ENCODE peak calls at places on chromosomes 4 and X, in ten cellular contexts. N is bronchial epithelial cell, G is nephron progenitor cell, M is MM.1S, C is AG09309, Q is esophagus muscularis mucosa, R is fibroblast of the aortic adventitia, E is breast epithelium, S is RWPE1, P is progenitor cell of endocrine pancreas. D is an unnamed sample.

GRCh38 chr4:80006935-80007744 is 65.9 kb downstream of the ANTXR2 start:
- DNase-seq in C (no peak), R (peak), Q (no peak), P (no peak), E (no peak), M (peak), S (no peak), G (no peak), N (peak), D (no peak)

GRCh38 chr4:82780398-82781231 is 18.0 kb downstream of the SCD5 start:
- DNase-seq in Q (no peak), C (no peak), M (no peak), P (no peak), S (no peak), R (peak), G (no peak), N (peak), E (peak), D (no peak)

GRCh38 chrX:100263650-100264049 is 146.4 kb downstream of the PCDH19 start:
- DNase-seq in S (no peak), M (no peak), P (no peak), N (peak), G (no peak), C (no peak), E (no peak), Q (no peak), R (no peak), D (no peak)

GRCh38 chrX:17580529-17581155 is 156.7 kb upstream of the SCML1 start:
- DNase-seq in G (no peak), E (no peak), P (no peak), R (peak), M (no peak), C (peak), N (no peak), S (no peak), Q (no peak), D (no peak)

GRCh38 chrX:40104649-40105015 is 6.9 kb upstream of the BCOR start:
- DNase-seq in Q (no peak), G (no peak), S (no peak), M (peak), R (peak), N (no peak), C (no peak), E (no peak), P (no peak), D (peak)

GRCh38 chrX:55342533-55343501 is 78.1 kb upstream of the PAGE3 start:
- DNase-seq in S (peak), M (peak), P (no peak), E (no peak), G (no peak), Q (no peak), R (peak), N (peak), C (no peak), D (peak)

GRCh38 chrX:68365356-68365755 is 67.9 kb downstream of the OPHN1 start:
- DNase-seq in G (no peak), R (no peak), P (no peak), M (no peak), E (no peak), S (no peak), Q (no peak), N (no peak), C (no peak), D (no peak)

GRCh38 chr4:8442596-8443358 is 2.2 kb downstream of the TRMT44 start:
- DNase-seq in S (no peak), M (no peak), P (no peak), C (no peak), Q (no peak), R (no peak), E (no peak), N (no peak), G (no peak), D (no peak)

GRCh38 chr4:8592366-8593267 is at the start of gene CPZ:
- DNase-seq in S (no peak), P (no peak), R (peak), E (no peak), Q (no peak), C (no peak), M (no peak), N (no peak), G (peak), D (no peak)

GRCh38 chr4:74670583-74670982 is 123.7 kb downstream of the BTC start:
- DNase-seq in R (no peak), Q (no peak), N (no peak), P (no peak), C (no peak), G (no peak), E (no peak), S (no peak), M (no peak), D (no peak)

GRCh38 chrX:108171671-108172070 is 80.1 kb downstream of the ATG4A start:
- DNase-seq in N (no peak), E (no peak), S (no peak), Q (no peak), R (no peak), C (no peak), P (no peak), G (no peak), M (no peak), D (no peak)

GRCh38 chr4:8472166-8472688 is 31.6 kb downstream of the TRMT44 start:
- DNase-seq in N (no peak), E (no peak), P (no peak), Q (no peak), S (no peak), G (peak), M (no peak), R (no peak), C (no peak), D (no peak)

GRCh38 chrX:106707771-106708454 is 18.6 kb upstream of the RNF128 start:
- DNase-seq in C (peak), S (peak), P (no peak), G (no peak), R (peak), Q (no peak), E (no peak), N (peak), M (no peak), D (no peak)

GRCh38 chr4:168440442-168441264 is 39.6 kb downstream of the DDX60L start:
- DNase-seq in S (peak), E (no peak), P (no peak), N (peak), C (peak), R (peak), G (no peak), M (no peak), Q (no peak), D (peak)

GRCh38 chrX:54495814-54496516 is at the start of gene FGD1:
- DNase-seq in Q (peak), R (peak), N (peak), M (peak), P (peak), G (peak), C (no peak), S (peak), E (peak), D (peak)

GRCh38 chrX:30713061-30713525 is 59.9 kb downstream of the GK start:
- DNase-seq in C (peak), R (peak), N (peak), M (peak), S (peak), Q (no peak), G (peak), E (no peak), P (peak), D (peak)

GRCh38 chr4:90745176-90745575 is 618.0 kb downstream of the CCSER1 start:
- DNase-seq in C (no peak), P (no peak), E (no peak), R (no peak), M (no peak), Q (no peak), N (peak), G (no peak), S (peak), D (no peak)

GRCh38 chr4:11894976-11895375 is 466.3 kb upstream of the HS3ST1 start:
- DNase-seq in R (peak), P (no peak), M (no peak), G (no peak), N (no peak), C (no peak), S (no peak), Q (no peak), E (no peak), D (no peak)

GRCh38 chr4:7353046-7353790 is 81.5 kb downstream of the PSAPL1 start:
- DNase-seq in R (no peak), E (no peak), M (no peak), G (no peak), Q (no peak), S (no peak), P (no peak), C (no peak), N (no peak), D (no peak)

GRCh38 chr4:168600796-168601583 is 104.1 kb downstream of the PALLD start:
- DNase-seq in Q (no peak), S (peak), R (no peak), C (no peak), E (no peak), N (peak), M (no peak), G (no peak), P (no peak), D (no peak)

GRCh38 chr4:53592686-53593641 is 1.7 kb upstream of the LNX1 start:
- DNase-seq in M (no peak), G (peak), P (peak), Q (no peak), R (no peak), E (peak), C (no peak), N (peak), S (peak), D (no peak)

GRCh38 chr4:76687730-76688441 is 210.1 kb downstream of the SOWAHB start:
- DNase-seq in N (no peak), P (no peak), E (no peak), C (no peak), R (no peak), G (peak), S (no peak), M (peak), Q (no peak), D (no peak)

GRCh38 chr4:156638925-156639605 is 332.5 kb downstream of the PDGFC start:
- DNase-seq in N (peak), Q (no peak), P (no peak), C (no peak), G (no peak), M (no peak), S (no peak), E (no peak), R (peak), D (no peak)

GRCh38 chr4:68963389-68963788 is 11.8 kb upstream of the UGT2A3 start:
- DNase-seq in S (no peak), C (no peak), N (no peak), E (no peak), G (no peak), Q (no peak), R (peak), M (no peak), P (no peak), D (no peak)

GRCh38 chr4:157217708-157218107 is 2.8 kb upstream of the GRIA2 start:
- DNase-seq in P (no peak), M (peak), S (no peak), Q (no peak), G (no peak), C (no peak), R (peak), E (no peak), N (peak), D (no peak)

GRCh38 chr4:3196670-3197359 is 52.1 kb upstream of the MSANTD1 start:
- DNase-seq in S (no peak), E (no peak), Q (no peak), R (no peak), M (no peak), G (no peak), C (no peak), P (no peak), N (no peak), D (no peak)

GRCh38 chr4:92501456-92501855 is 197.7 kb downstream of the GRID2 start:
- DNase-seq in C (no peak), N (peak), E (no peak), R (no peak), P (no peak), Q (no peak), G (no peak), S (no peak), M (no peak), D (no peak)

GRCh38 chrX:105495376-105495775 is 274.9 kb upstream of the TEX13A start:
- DNase-seq in S (no peak), N (peak), Q (no peak), C (no peak), E (no peak), R (no peak), P (no peak), G (no peak), M (no peak), D (no peak)

GRCh38 chrX:54492340-54492739 is 3.7 kb downstream of the FGD1 start:
- DNase-seq in P (no peak), R (peak), C (no peak), N (peak), E (no peak), S (peak), Q (no peak), M (no peak), G (no peak), D (no peak)

GRCh38 chr4:150619032-150619431 is 37.1 kb downstream of the MAB21L2 start:
- DNase-seq in M (peak), S (no peak), G (no peak), E (no peak), Q (no peak), R (peak), P (no peak), N (no peak), C (no peak), D (no peak)

GRCh38 chr4:147182041-147182440 is 236.4 kb upstream of the TTC29 start:
- DNase-seq in R (no peak), S (no peak), C (no peak), M (no peak), Q (no peak), E (no peak), N (no peak), P (no peak), G (no peak), D (no peak)

GRCh38 chrX:15930585-15930984 is 76.0 kb upstream of the AP1S2 start:
- DNase-seq in Q (no peak), S (peak), M (no peak), C (peak), G (no peak), R (peak), E (no peak), N (peak), P (no peak), D (peak)
- TF ChIP-seq CTCF in Q (no peak), S (no peak), M (no peak), C (peak), G (no peak), R (peak), E (no peak), N (peak), P (peak), D (no peak)

DNA sequence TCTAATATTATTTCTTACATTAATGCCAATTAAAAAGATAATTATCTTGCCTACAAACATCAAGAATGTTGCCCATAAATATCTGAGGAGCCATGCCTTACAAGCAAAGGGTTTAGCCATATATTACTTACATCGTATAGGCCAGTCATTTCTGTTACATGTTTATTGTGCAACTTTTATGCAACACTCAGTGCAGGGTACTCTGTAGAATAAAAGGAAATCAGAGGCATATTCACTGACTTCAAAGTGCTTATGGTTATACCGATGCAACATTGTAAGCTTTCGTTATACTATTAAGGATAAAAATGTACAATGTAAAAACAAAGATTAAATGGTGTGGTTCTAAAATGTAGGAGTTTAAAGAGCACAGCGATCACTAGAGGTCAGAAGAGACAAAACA is 315.9 kb downstream of the PCDH10 start:
- DNase-seq in E (no peak), R (no peak), P (no peak), N (no peak), S (no peak), C (no peak), M (no peak), G (no peak), Q (no peak), D (no peak)
- TF ChIP-seq CTCF in E (no peak), R (no peak), P (no peak), N (no peak), S (no peak), C (no peak), M (no peak), G (no peak), Q (no peak), D (no peak)

GRCh38 chr4:133594246-133595207 is 445.4 kb downstream of the PCDH10 start:
- DNase-seq in G (no peak), N (peak), P (no peak), S (peak), Q (no peak), R (no peak), C (no peak), E (no peak), M (no peak), D (no peak)
- TF ChIP-seq CTCF in G (no peak), N (no peak), P (no peak), S (no peak), Q (no peak), R (no peak), C (no peak), E (no peak), M (no peak), D (no peak)

DNA sequence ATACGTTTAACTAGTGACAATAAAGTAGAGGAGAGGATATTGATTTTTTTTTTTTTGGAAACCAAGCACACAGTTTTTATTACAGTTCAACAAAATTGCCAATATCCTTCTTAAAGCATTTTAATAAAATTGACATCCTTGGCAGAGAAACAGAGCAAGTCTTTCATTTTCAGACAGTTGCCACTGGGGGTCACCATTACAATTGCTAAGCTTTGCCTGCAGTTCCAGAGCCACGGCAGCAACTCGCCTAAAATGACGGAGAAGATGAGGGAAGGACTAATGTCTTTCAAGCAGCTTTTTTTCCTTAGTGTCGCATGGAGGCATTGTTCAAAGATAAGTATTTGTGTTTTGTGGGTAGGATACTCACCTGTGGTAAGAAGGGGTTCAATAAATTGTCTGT is 507.8 kb upstream of the ARX start:
- DNase-seq in E (no peak), R (peak), C (no peak), P (no peak), N (peak), G (peak), M (no peak), S (peak), Q (no peak), D (peak)
- TF ChIP-seq CTCF in E (no peak), R (peak), C (no peak), P (peak), N (no peak), G (peak), M (no peak), S (no peak), Q (no peak), D (no peak)

GRCh38 chr4:151961456-151961855 is 200.6 kb upstream of the GATB start:
- DNase-seq in G (no peak), N (no peak), M (no peak), P (no peak), C (no peak), R (no peak), E (no peak), S (no peak), Q (no peak), D (no peak)

GRCh38 chr4:151955721-151956340 is 195.0 kb upstream of the GATB start:
- DNase-seq in R (peak), Q (no peak), M (no peak), S (no peak), C (no peak), E (no peak), N (no peak), G (no peak), P (no peak), D (no peak)

GRCh38 chr4:151960449-151961246 is 199.8 kb upstream of the GATB start:
- DNase-seq in R (no peak), G (no peak), S (no peak), M (no peak), P (no peak), C (no peak), N (no peak), Q (no peak), E (no peak), D (no peak)

GRCh38 chr4:151953286-151953685 is 192.5 kb upstream of the GATB start:
- DNase-seq in R (no peak), Q (no peak), C (no peak), M (no peak), P (no peak), G (no peak), N (no peak), S (no peak), E (no peak), D (no peak)

DNA sequence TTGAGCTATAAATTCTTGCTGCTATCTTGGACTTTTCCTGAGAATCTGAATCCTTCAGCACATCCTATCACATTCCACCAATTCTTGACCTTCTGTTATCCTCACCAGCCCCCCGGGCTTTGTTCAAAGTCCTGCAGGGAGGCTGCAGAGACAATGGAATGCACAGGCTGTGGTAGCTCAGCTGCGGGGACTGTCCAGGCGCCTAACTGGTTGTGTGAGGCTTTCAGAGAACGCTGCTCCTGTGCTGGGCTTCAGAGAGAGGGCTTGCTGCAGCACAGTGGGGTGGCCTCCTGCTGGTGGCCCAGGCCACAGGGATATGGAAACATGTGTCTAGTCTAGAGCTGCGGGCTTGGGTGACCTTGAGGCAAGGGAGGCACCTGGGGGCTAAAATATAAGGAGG is 196.4 kb upstream of the GATB start:
- DNase-seq in P (peak), E (no peak), S (no peak), C (no peak), R (peak), N (no peak), G (peak), Q (no peak), M (no peak), D (no peak)
- TF ChIP-seq CTCF in P (peak), E (no peak), S (no peak), C (no peak), R (peak), N (no peak), G (no peak), Q (no peak), M (no peak), D (no peak)